ENCODE peak calls at places on chromosomes 3 and 15, in nine cellular contexts. One of them, this sample, is unnamed.
A peak's percentile ranks its signal among the peaks of the same experiment; 100 is the strongest.

GRCh38 chr3:194220776-194221735 is 85.1 kb downstream of the HES1 start:
- DNase-seq in tibial nerve: no peak
- DNase-seq in sigmoid colon: no peak
- DNase-seq in fibroblast of lung: no peak
- DNase-seq in GM10248: no peak
- DNase-seq in WERI-Rb-1: no peak
- DNase-seq in spleen: no peak
- DNase-seq in cardiac fibroblast: no peak
- DNase-seq in PC-9: no peak
- DNase-seq in this sample: no peak

GRCh38 chr15:79332824-79333510 is 22.1 kb downstream of the TMED3 start:
- DNase-seq in tibial nerve: no peak
- DNase-seq in sigmoid colon: no peak
- DNase-seq in fibroblast of lung: no peak
- DNase-seq in GM10248: no peak
- DNase-seq in WERI-Rb-1: no peak
- DNase-seq in spleen: no peak
- DNase-seq in cardiac fibroblast: no peak
- DNase-seq in PC-9: peak; percentile 80
- DNase-seq in this sample: no peak

GRCh38 chr3:97827741-97828471 is 6.1 kb downstream of the CRYBG3 start:
- DNase-seq in tibial nerve: no peak
- DNase-seq in sigmoid colon: no peak
- DNase-seq in fibroblast of lung: no peak
- DNase-seq in GM10248: no peak
- DNase-seq in WERI-Rb-1: no peak
- DNase-seq in spleen: no peak
- DNase-seq in cardiac fibroblast: peak; percentile 41
- DNase-seq in PC-9: no peak
- DNase-seq in this sample: no peak

GRCh38 chr15:57406040-57406772 is 29.9 kb downstream of the CGNL1 start:
- DNase-seq in tibial nerve: no peak
- DNase-seq in sigmoid colon: no peak
- DNase-seq in fibroblast of lung: peak; percentile 38
- DNase-seq in GM10248: no peak
- DNase-seq in WERI-Rb-1: peak; percentile 90
- DNase-seq in spleen: no peak
- DNase-seq in cardiac fibroblast: no peak
- DNase-seq in PC-9: no peak
- DNase-seq in this sample: no peak

GRCh38 chr3:128849776-128850542 is 29.5 kb upstream of the ACAD9 start:
- DNase-seq in tibial nerve: no peak
- DNase-seq in sigmoid colon: no peak
- DNase-seq in fibroblast of lung: no peak
- DNase-seq in GM10248: peak; percentile 9
- DNase-seq in WERI-Rb-1: peak; percentile 64
- DNase-seq in spleen: no peak
- DNase-seq in cardiac fibroblast: peak; percentile 26
- DNase-seq in PC-9: no peak
- DNase-seq in this sample: no peak

GRCh38 chr3:8443829-8444791 is 57.5 kb upstream of the LMCD1 start:
- DNase-seq in tibial nerve: peak; percentile 56
- DNase-seq in sigmoid colon: peak; percentile 86
- DNase-seq in fibroblast of lung: peak; percentile 97
- DNase-seq in GM10248: no peak
- DNase-seq in WERI-Rb-1: peak; percentile 39
- DNase-seq in spleen: peak; percentile 81
- DNase-seq in cardiac fibroblast: peak; percentile 100
- DNase-seq in PC-9: peak; percentile 96
- DNase-seq in this sample: peak; percentile 87

GRCh38 chr3:108185536-108185935 is 36.7 kb downstream of the IFT57 start:
- DNase-seq in tibial nerve: no peak
- DNase-seq in sigmoid colon: no peak
- DNase-seq in fibroblast of lung: no peak
- DNase-seq in GM10248: no peak
- DNase-seq in WERI-Rb-1: no peak
- DNase-seq in spleen: no peak
- DNase-seq in cardiac fibroblast: no peak
- DNase-seq in PC-9: no peak
- DNase-seq in this sample: no peak

GRCh38 chr15:55823699-55824098 is 80.7 kb upstream of the PRTG start:
- DNase-seq in tibial nerve: no peak
- DNase-seq in sigmoid colon: no peak
- DNase-seq in fibroblast of lung: peak; percentile 52
- DNase-seq in GM10248: no peak
- DNase-seq in WERI-Rb-1: no peak
- DNase-seq in spleen: no peak
- DNase-seq in cardiac fibroblast: peak; percentile 64
- DNase-seq in PC-9: no peak
- DNase-seq in this sample: no peak

GRCh38 chr3:189406148-189406547 is 225.0 kb upstream of the TP63 start:
- DNase-seq in tibial nerve: no peak
- DNase-seq in sigmoid colon: no peak
- DNase-seq in fibroblast of lung: no peak
- DNase-seq in GM10248: no peak
- DNase-seq in WERI-Rb-1: no peak
- DNase-seq in spleen: no peak
- DNase-seq in cardiac fibroblast: no peak
- DNase-seq in PC-9: no peak
- DNase-seq in this sample: no peak

GRCh38 chr15:48710952-48711495 is 65.5 kb upstream of the FBN1 start:
- DNase-seq in tibial nerve: no peak
- DNase-seq in sigmoid colon: no peak
- DNase-seq in fibroblast of lung: no peak
- DNase-seq in GM10248: no peak
- DNase-seq in WERI-Rb-1: no peak
- DNase-seq in spleen: no peak
- DNase-seq in cardiac fibroblast: no peak
- DNase-seq in PC-9: no peak
- DNase-seq in this sample: no peak

GRCh38 chr3:150248116-150248864 is 159.8 kb upstream of the TSC22D2 start:
- DNase-seq in tibial nerve: no peak
- DNase-seq in sigmoid colon: no peak
- DNase-seq in fibroblast of lung: peak; percentile 92
- DNase-seq in GM10248: no peak
- DNase-seq in WERI-Rb-1: no peak
- DNase-seq in spleen: no peak
- DNase-seq in cardiac fibroblast: peak; percentile 81
- DNase-seq in PC-9: no peak
- DNase-seq in this sample: no peak

GRCh38 chr3:125200731-125201139 is 11.8 kb downstream of the SLC12A8 start:
- DNase-seq in tibial nerve: no peak
- DNase-seq in sigmoid colon: no peak
- DNase-seq in fibroblast of lung: no peak
- DNase-seq in GM10248: peak; percentile 71
- DNase-seq in WERI-Rb-1: no peak
- DNase-seq in spleen: no peak
- DNase-seq in cardiac fibroblast: no peak
- DNase-seq in PC-9: no peak
- DNase-seq in this sample: no peak

DNA sequence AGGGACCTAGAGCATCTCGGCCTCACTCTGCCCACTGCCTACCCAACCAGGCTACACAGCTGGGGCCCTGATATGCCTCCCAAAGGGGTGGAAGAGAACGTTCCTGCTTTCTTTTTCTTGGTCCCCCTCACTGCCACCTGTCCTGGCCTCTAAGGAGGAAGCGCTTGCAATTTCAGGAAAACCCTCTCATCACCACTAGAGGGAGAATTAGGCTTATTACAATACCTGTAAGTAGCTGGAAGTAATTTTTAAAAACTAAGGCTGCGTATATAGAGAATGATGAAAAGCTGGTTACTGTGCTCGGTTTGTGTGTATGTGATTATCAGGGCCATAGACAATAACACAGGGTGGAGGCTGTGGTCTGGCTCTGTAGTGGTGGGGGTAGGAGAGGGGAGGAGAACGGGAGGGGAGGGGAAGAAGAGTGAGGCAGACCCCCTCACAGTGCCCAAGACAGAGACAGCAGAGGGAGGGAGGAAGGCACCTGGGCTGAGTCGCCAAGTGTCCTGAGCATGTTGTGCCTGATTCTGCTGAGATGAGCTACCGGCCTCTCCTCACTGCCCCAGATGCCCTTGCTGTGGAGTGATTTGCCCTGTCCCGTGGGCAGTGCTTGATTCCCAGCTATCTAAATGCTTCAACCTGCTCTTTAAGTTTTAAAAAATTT is 3.3 kb downstream of the GABRG3 start:
- DNase-seq in tibial nerve: no peak
- DNase-seq in sigmoid colon: no peak
- DNase-seq in fibroblast of lung: peak; percentile 28
- DNase-seq in GM10248: no peak
- DNase-seq in WERI-Rb-1: peak; percentile 11
- DNase-seq in spleen: no peak
- DNase-seq in cardiac fibroblast: peak; percentile 11
- DNase-seq in PC-9: no peak
- DNase-seq in this sample: peak; percentile 27
- TF ChIP-seq CTCF in tibial nerve: no peak
- TF ChIP-seq CTCF in sigmoid colon: no peak
- TF ChIP-seq CTCF in fibroblast of lung: peak; percentile 48
- TF ChIP-seq CTCF in GM10248: peak; percentile 4
- TF ChIP-seq CTCF in WERI-Rb-1: peak; percentile 40
- TF ChIP-seq CTCF in spleen: peak; percentile 45
- TF ChIP-seq CTCF in cardiac fibroblast: no peak
- TF ChIP-seq CTCF in PC-9: peak; percentile 63
- TF ChIP-seq CTCF in this sample: peak; percentile 49

GRCh38 chr3:52055537-52056351 is 627 bp downstream of the DUSP7 start:
- DNase-seq in tibial nerve: no peak
- DNase-seq in sigmoid colon: peak; percentile 75
- DNase-seq in fibroblast of lung: peak; percentile 54
- DNase-seq in GM10248: peak; percentile 52
- DNase-seq in WERI-Rb-1: no peak
- DNase-seq in spleen: peak; percentile 93
- DNase-seq in cardiac fibroblast: peak; percentile 58
- DNase-seq in PC-9: peak; percentile 49
- DNase-seq in this sample: peak; percentile 64

GRCh38 chr3:52056521-52056967 is at the start of gene DUSP7:
- DNase-seq in tibial nerve: peak; percentile 38
- DNase-seq in sigmoid colon: peak; percentile 80
- DNase-seq in fibroblast of lung: peak; percentile 62
- DNase-seq in GM10248: peak; percentile 80
- DNase-seq in WERI-Rb-1: peak; percentile 65
- DNase-seq in spleen: peak; percentile 94
- DNase-seq in cardiac fibroblast: peak; percentile 69
- DNase-seq in PC-9: no peak
- DNase-seq in this sample: peak; percentile 67

GRCh38 chr3:52052831-52053306 is 3.5 kb downstream of the DUSP7 start:
- DNase-seq in tibial nerve: peak; percentile 84
- DNase-seq in sigmoid colon: peak; percentile 94
- DNase-seq in fibroblast of lung: peak; percentile 76
- DNase-seq in GM10248: peak; percentile 48
- DNase-seq in WERI-Rb-1: peak; percentile 93
- DNase-seq in spleen: peak; percentile 94
- DNase-seq in cardiac fibroblast: peak; percentile 86
- DNase-seq in PC-9: peak; percentile 4
- DNase-seq in this sample: peak; percentile 74

GRCh38 chr3:52053307-52054304 is 2.8 kb downstream of the DUSP7 start:
- DNase-seq in tibial nerve: no peak
- DNase-seq in sigmoid colon: no peak
- DNase-seq in fibroblast of lung: no peak
- DNase-seq in GM10248: peak; percentile 65
- DNase-seq in WERI-Rb-1: no peak
- DNase-seq in spleen: peak; percentile 84
- DNase-seq in cardiac fibroblast: peak; percentile 33
- DNase-seq in PC-9: peak; percentile 30
- DNase-seq in this sample: peak; percentile 26

GRCh38 chr3:52054689-52055511 is 1.5 kb downstream of the DUSP7 start:
- DNase-seq in tibial nerve: no peak
- DNase-seq in sigmoid colon: no peak
- DNase-seq in fibroblast of lung: no peak
- DNase-seq in GM10248: no peak
- DNase-seq in WERI-Rb-1: no peak
- DNase-seq in spleen: peak; percentile 84
- DNase-seq in cardiac fibroblast: no peak
- DNase-seq in PC-9: no peak
- DNase-seq in this sample: peak; percentile 26
- TF ChIP-seq CTCF in tibial nerve: no peak
- TF ChIP-seq CTCF in sigmoid colon: no peak
- TF ChIP-seq CTCF in fibroblast of lung: peak; percentile 39
- TF ChIP-seq CTCF in GM10248: peak; percentile 35
- TF ChIP-seq CTCF in WERI-Rb-1: peak; percentile 60
- TF ChIP-seq CTCF in spleen: no peak
- TF ChIP-seq CTCF in cardiac fibroblast: peak; percentile 42
- TF ChIP-seq CTCF in PC-9: peak; percentile 30
- TF ChIP-seq CTCF in this sample: no peak

DNA sequence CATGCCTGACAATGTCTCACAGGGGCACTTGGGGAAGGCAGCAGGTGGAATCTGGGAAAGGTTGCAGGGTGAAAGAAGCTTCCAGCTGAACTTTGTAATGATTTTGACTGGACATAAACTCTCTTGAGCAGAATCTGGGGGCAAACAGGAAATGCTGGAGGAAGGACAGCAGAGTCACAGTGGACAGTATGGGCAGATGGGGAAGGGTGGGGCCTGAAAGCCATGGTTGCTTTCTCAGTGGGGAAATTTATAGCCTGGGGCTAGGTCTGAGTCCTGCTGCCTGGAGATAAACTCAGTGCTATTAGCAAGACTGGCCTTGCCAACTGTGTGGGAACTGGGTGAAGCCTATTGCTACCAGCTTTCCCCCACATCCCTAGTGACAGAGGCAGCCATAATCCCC is 203.2 kb downstream of the OSBPL10 start:
- DNase-seq in tibial nerve: no peak
- DNase-seq in sigmoid colon: no peak
- DNase-seq in fibroblast of lung: no peak
- DNase-seq in GM10248: no peak
- DNase-seq in WERI-Rb-1: no peak
- DNase-seq in spleen: no peak
- DNase-seq in cardiac fibroblast: no peak
- DNase-seq in PC-9: no peak
- DNase-seq in this sample: no peak
- TF ChIP-seq CTCF in tibial nerve: no peak
- TF ChIP-seq CTCF in sigmoid colon: no peak
- TF ChIP-seq CTCF in fibroblast of lung: no peak
- TF ChIP-seq CTCF in GM10248: no peak
- TF ChIP-seq CTCF in WERI-Rb-1: no peak
- TF ChIP-seq CTCF in spleen: no peak
- TF ChIP-seq CTCF in cardiac fibroblast: no peak
- TF ChIP-seq CTCF in PC-9: no peak
- TF ChIP-seq CTCF in this sample: no peak

GRCh38 chr3:62496509-62496908 is 123.2 kb upstream of the FEZF2 start:
- DNase-seq in tibial nerve: no peak
- DNase-seq in sigmoid colon: no peak
- DNase-seq in fibroblast of lung: no peak
- DNase-seq in GM10248: no peak
- DNase-seq in WERI-Rb-1: no peak
- DNase-seq in spleen: no peak
- DNase-seq in cardiac fibroblast: no peak
- DNase-seq in PC-9: no peak
- DNase-seq in this sample: no peak

GRCh38 chr3:62497156-62497555 is 123.8 kb upstream of the FEZF2 start:
- DNase-seq in tibial nerve: no peak
- DNase-seq in sigmoid colon: no peak
- DNase-seq in fibroblast of lung: no peak
- DNase-seq in GM10248: no peak
- DNase-seq in WERI-Rb-1: no peak
- DNase-seq in spleen: no peak
- DNase-seq in cardiac fibroblast: no peak
- DNase-seq in PC-9: no peak
- DNase-seq in this sample: no peak

GRCh38 chr3:62502315-62503300 is 129.3 kb upstream of the FEZF2 start:
- DNase-seq in tibial nerve: no peak
- DNase-seq in sigmoid colon: no peak
- DNase-seq in fibroblast of lung: no peak
- DNase-seq in GM10248: no peak
- DNase-seq in WERI-Rb-1: no peak
- DNase-seq in spleen: no peak
- DNase-seq in cardiac fibroblast: no peak
- DNase-seq in PC-9: no peak
- DNase-seq in this sample: no peak

GRCh38 chr3:62500556-62501294 is 127.4 kb upstream of the FEZF2 start:
- DNase-seq in tibial nerve: no peak
- DNase-seq in sigmoid colon: no peak
- DNase-seq in fibroblast of lung: no peak
- DNase-seq in GM10248: no peak
- DNase-seq in WERI-Rb-1: peak; percentile 11
- DNase-seq in spleen: no peak
- DNase-seq in cardiac fibroblast: no peak
- DNase-seq in PC-9: no peak
- DNase-seq in this sample: no peak
- TF ChIP-seq CTCF in tibial nerve: no peak
- TF ChIP-seq CTCF in sigmoid colon: no peak
- TF ChIP-seq CTCF in fibroblast of lung: no peak
- TF ChIP-seq CTCF in GM10248: no peak
- TF ChIP-seq CTCF in WERI-Rb-1: no peak
- TF ChIP-seq CTCF in spleen: no peak
- TF ChIP-seq CTCF in cardiac fibroblast: no peak
- TF ChIP-seq CTCF in PC-9: no peak
- TF ChIP-seq CTCF in this sample: no peak